ENCODE peak calls at places on chromosomes 6 and 20, in nine cellular contexts. K is foreskin fibroblast, Q is iPS-NIHi11, J is choroid plexus epithelial cell, P is LoVo, Z is fibroblast of villous mesenchyme, L is posterior cingulate gyrus, I is astrocyte of the spinal cord, B is heart right ventricle. G is an unnamed sample.

GRCh38 chr6:131728296-131728939 is 17.6 kb upstream of the CTAGE9 start:
- DNase-seq in K (no peak), Q (no peak), J (no peak), P (no peak), Z (peak), L (no peak), I (peak), B (no peak), G (no peak)

GRCh38 chr6:108966855-108967755 is 118.9 kb downstream of the ARMC2 start:
- DNase-seq in K (peak), Q (peak), J (peak), P (peak), Z (peak), L (no peak), I (peak), B (peak), G (peak)

GRCh38 chr6:135475292-135475886 is 22.2 kb downstream of the AHI1 start:
- DNase-seq in K (peak), Q (no peak), J (no peak), P (no peak), Z (peak), L (no peak), I (peak), B (no peak), G (no peak)

GRCh38 chr6:137707590-137708360 is 159.3 kb upstream of the TNFAIP3 start:
- DNase-seq in K (peak), Q (peak), J (peak), P (peak), Z (peak), L (peak), I (peak), B (no peak), G (peak)

GRCh38 chr20:57835462-57836455 is 125.9 kb upstream of the PMEPA1 start:
- DNase-seq in K (no peak), Q (peak), J (no peak), P (no peak), Z (no peak), L (no peak), I (no peak), B (no peak), G (no peak)

GRCh38 chr20:38260378-38261053 is at the start of gene KIAA1755:
- DNase-seq in K (peak), Q (peak), J (peak), P (no peak), Z (no peak), L (peak), I (peak), B (peak), G (no peak)

GRCh38 chr20:51420111-51420510 is 122.4 kb downstream of the NFATC2 start:
- DNase-seq in K (peak), Q (no peak), J (peak), P (no peak), Z (no peak), L (no peak), I (no peak), B (no peak), G (no peak)

GRCh38 chr20:24776755-24777271 is 172.3 kb upstream of the CST7 start:
- DNase-seq in K (no peak), Q (no peak), J (no peak), P (no peak), Z (no peak), L (no peak), I (no peak), B (no peak), G (no peak)

GRCh38 chr6:23031986-23032385 is 462.6 kb downstream of the HDGFL1 start:
- DNase-seq in K (peak), Q (no peak), J (peak), P (no peak), Z (peak), L (no peak), I (no peak), B (no peak), G (no peak)

GRCh38 chr6:80696268-80696667 is 589.8 kb downstream of the BCKDHB start:
- DNase-seq in K (no peak), Q (no peak), J (no peak), P (no peak), Z (peak), L (no peak), I (no peak), B (no peak), G (no peak)

GRCh38 chr6:75065524-75065923 is 140.3 kb downstream of the COL12A1 start:
- DNase-seq in K (peak), Q (no peak), J (peak), P (no peak), Z (peak), L (no peak), I (peak), B (no peak), G (no peak)

GRCh38 chr6:119881416-119881815 is 531.9 kb upstream of the MAN1A1 start:
- DNase-seq in K (peak), Q (no peak), J (no peak), P (no peak), Z (peak), L (no peak), I (peak), B (no peak), G (no peak)

GRCh38 chr20:21739682-21740081 is 34.2 kb downstream of the PAX1 start:
- DNase-seq in K (no peak), Q (no peak), J (no peak), P (no peak), Z (no peak), L (no peak), I (no peak), B (no peak), G (no peak)

GRCh38 chr20:51562334-51563140 is 20.0 kb upstream of the NFATC2 start:
- DNase-seq in K (peak), Q (peak), J (peak), P (peak), Z (peak), L (peak), I (peak), B (peak), G (peak)

GRCh38 chr20:37943033-37943432 is 40.1 kb downstream of the VSTM2L start:
- DNase-seq in K (no peak), Q (no peak), J (no peak), P (no peak), Z (no peak), L (no peak), I (no peak), B (no peak), G (no peak)

GRCh38 chr6:128098000-128098581 is 197.2 kb upstream of the THEMIS start:
- DNase-seq in K (peak), Q (no peak), J (peak), P (no peak), Z (no peak), L (no peak), I (peak), B (no peak), G (no peak)

GRCh38 chr6:41692735-41693134 is 42.7 kb downstream of the TFEB start:
- DNase-seq in K (no peak), Q (no peak), J (no peak), P (no peak), Z (no peak), L (no peak), I (no peak), B (no peak), G (no peak)

GRCh38 chr6:5087389-5087788 is 2.2 kb downstream of the PPP1R3G start:
- DNase-seq in K (no peak), Q (no peak), J (no peak), P (no peak), Z (no peak), L (peak), I (no peak), B (peak), G (no peak)

GRCh38 chr20:14992961-14993360 is 655.5 kb upstream of the FLRT3 start:
- DNase-seq in K (peak), Q (no peak), J (peak), P (no peak), Z (peak), L (no peak), I (peak), B (no peak), G (no peak)

GRCh38 chr6:127328043-127328442 is 15.4 kb downstream of the ECHDC1 start:
- DNase-seq in K (no peak), Q (no peak), J (no peak), P (no peak), Z (no peak), L (no peak), I (peak), B (no peak), G (no peak)

GRCh38 chr6:165649701-165650137 is 13.3 kb downstream of the PDE10A start:
- DNase-seq in K (no peak), Q (no peak), J (peak), P (no peak), Z (peak), L (no peak), I (peak), B (no peak), G (no peak)

GRCh38 chr6:30500421-30501069 is 11.2 kb downstream of the HLA-E start:
- DNase-seq in K (peak), Q (no peak), J (peak), P (no peak), Z (peak), L (no peak), I (peak), B (no peak), G (no peak)

G was measured in lung.